ENCODE peak calls at places on chromosome 22, in six cellular contexts. D is stimulated activated CD8-positive, alpha-beta memory T cell treated with anti-CD3 and anti-CD28 coated beads, Interleukin-12 subunit alpha, Interleukin-12 subunit beta, amount 100 ng/mL, for 4 hours; H is M059J; S is T-cell; T is activated CD8-positive, alpha-beta memory T cell treated with anti-CD3 and anti-CD28 coated beads, Interleukin-2, amount 50 U/mL, for 4 hours; M is kidney tubule cell. F is an unnamed sample.

GRCh38 chr22:49770454-49771265 is 57.0 kb downstream of the BRD1 start:
- DNase-seq in D (no peak), H (peak; percentile 3), S (no peak), T (peak; percentile 7), M (no peak), F (no peak)

GRCh38 chr22:25777870-25778269 is 35.9 kb downstream of the MYO18B start:
- DNase-seq in D (no peak), H (peak; percentile 62), S (no peak), T (no peak), M (peak; percentile 55), F (no peak)

GRCh38 chr22:45164217-45165123 is 745 bp downstream of the NUP50 start:
- DNase-seq in D (peak; percentile 25), H (peak; percentile 5), S (peak; percentile 38), T (peak; percentile 56), M (no peak), F (peak; percentile 23)

GRCh38 chr22:45482169-45482568 is 20.5 kb upstream of the FBLN1 start:
- DNase-seq in D (no peak), H (no peak), S (no peak), T (no peak), M (no peak), F (no peak)

GRCh38 chr22:27488456-27489224 is 312.9 kb downstream of the MN1 start:
- DNase-seq in D (no peak), H (no peak), S (no peak), T (no peak), M (no peak), F (no peak)

GRCh38 chr22:34760276-34761008 is 305.5 kb upstream of the ISX start:
- DNase-seq in D (no peak), H (peak; percentile 45), S (no peak), T (no peak), M (peak; percentile 64), F (no peak)

GRCh38 chr22:33023119-33023827 is 34.9 kb downstream of the SYN3 start:
- DNase-seq in D (no peak), H (peak; percentile 63), S (no peak), T (no peak), M (peak; percentile 16), F (no peak)

GRCh38 chr22:24350627-24351026 is 76.8 kb upstream of the ADORA2A start:
- DNase-seq in D (no peak), H (no peak), S (no peak), T (no peak), M (no peak), F (no peak)

GRCh38 chr22:39498368-39498767 is 3.7 kb upstream of the MIEF1 start:
- DNase-seq in D (no peak), H (no peak), S (no peak), T (no peak), M (no peak), F (no peak)

GRCh38 chr22:47071078-47071811 is 308.8 kb downstream of the TBC1D22A start:
- DNase-seq in D (no peak), H (peak; percentile 70), S (no peak), T (no peak), M (no peak), F (no peak)

GRCh38 chr22:43128928-43129424 is 14.2 kb downstream of the MCAT start:
- DNase-seq in D (no peak), H (no peak), S (no peak), T (no peak), M (peak; percentile 19), F (no peak)

GRCh38 chr22:49208768-49209252 is 618.9 kb downstream of the BRD1 start:
- DNase-seq in D (no peak), H (no peak), S (no peak), T (no peak), M (no peak), F (no peak)

GRCh38 chr22:41596776-41597634 is 7.4 kb upstream of the PMM1 start:
- DNase-seq in D (no peak), H (peak; percentile 50), S (peak; percentile 28), T (no peak), M (peak; percentile 53), F (no peak)

GRCh38 chr22:16974298-16975084 is 33.5 kb downstream of the GAB4 start:
- DNase-seq in D (no peak), H (no peak), S (no peak), T (no peak), M (no peak), F (no peak)

GRCh38 chr22:44181912-44182590 is 1.3 kb downstream of the PARVG start:
- DNase-seq in D (no peak), H (no peak), S (no peak), T (peak; percentile 27), M (no peak), F (peak; percentile 9)